ENCODE peak calls at places on chromosomes 16 and 17, in four cellular contexts. One of them, this sample, is unnamed.
A peak's percentile ranks its signal among the peaks of the same experiment; 100 is the strongest.

GRCh38 chr17:59815965-59816364 is 76.8 kb downstream of the TUBD1 start:
- DNase-seq in nephron progenitor cell: no peak
- DNase-seq in mammary epithelial cell: no peak
- DNase-seq in astrocyte of the spinal cord: no peak
- DNase-seq in this sample: no peak

GRCh38 chr16:88894681-88895300 is 28.3 kb upstream of the PABPN1L start:
- DNase-seq in nephron progenitor cell: no peak
- DNase-seq in mammary epithelial cell: no peak
- DNase-seq in astrocyte of the spinal cord: no peak
- DNase-seq in this sample: no peak

GRCh38 chr16:76280421-76280820 is 3.2 kb downstream of the CNTNAP4 start:
- DNase-seq in nephron progenitor cell: no peak
- DNase-seq in mammary epithelial cell: no peak
- DNase-seq in astrocyte of the spinal cord: no peak
- DNase-seq in this sample: no peak

GRCh38 chr17:17018612-17019429 is 23.4 kb upstream of the MPRIP start:
- DNase-seq in nephron progenitor cell: no peak
- DNase-seq in mammary epithelial cell: no peak
- DNase-seq in astrocyte of the spinal cord: no peak
- DNase-seq in this sample: no peak

GRCh38 chr17:40953876-40954275 is 12.9 kb downstream of the KRT39 start:
- DNase-seq in nephron progenitor cell: no peak
- DNase-seq in mammary epithelial cell: peak; percentile 100
- DNase-seq in astrocyte of the spinal cord: peak; percentile 76
- DNase-seq in this sample: peak; percentile 75

GRCh38 chr16:49537924-49538455 is 164.4 kb downstream of the C16orf78 start:
- DNase-seq in nephron progenitor cell: no peak
- DNase-seq in mammary epithelial cell: no peak
- DNase-seq in astrocyte of the spinal cord: no peak
- DNase-seq in this sample: no peak

GRCh38 chr16:76446251-76446650 is 169.1 kb downstream of the CNTNAP4 start:
- DNase-seq in nephron progenitor cell: no peak
- DNase-seq in mammary epithelial cell: no peak
- DNase-seq in astrocyte of the spinal cord: no peak
- DNase-seq in this sample: no peak

GRCh38 chr16:70418274-70418992 is 20.5 kb downstream of the ST3GAL2 start:
- DNase-seq in nephron progenitor cell: no peak
- DNase-seq in mammary epithelial cell: no peak
- DNase-seq in astrocyte of the spinal cord: no peak
- DNase-seq in this sample: no peak

GRCh38 chr17:78839762-78840529 is 668 bp downstream of the USP36 start:
- DNase-seq in nephron progenitor cell: no peak
- DNase-seq in mammary epithelial cell: peak; percentile 37
- DNase-seq in astrocyte of the spinal cord: peak; percentile 44
- DNase-seq in this sample: peak; percentile 27

GRCh38 chr17:45825792-45826191 is 18.9 kb upstream of the SPPL2C start:
- DNase-seq in nephron progenitor cell: no peak
- DNase-seq in mammary epithelial cell: no peak
- DNase-seq in astrocyte of the spinal cord: no peak
- DNase-seq in this sample: no peak

GRCh38 chr17:42618442-42619150 is 9.1 kb downstream of the TUBG1 start:
- DNase-seq in nephron progenitor cell: peak; percentile 19
- DNase-seq in mammary epithelial cell: peak; percentile 73
- DNase-seq in astrocyte of the spinal cord: peak; percentile 22
- DNase-seq in this sample: peak; percentile 21

GRCh38 chr17:16052486-16052885 is 52.9 kb downstream of the TTC19 start:
- DNase-seq in nephron progenitor cell: no peak
- DNase-seq in mammary epithelial cell: no peak
- DNase-seq in astrocyte of the spinal cord: no peak
- DNase-seq in this sample: peak; percentile 37

GRCh38 chr17:50632637-50633036 is 2.0 kb upstream of the ABCC3 start:
- DNase-seq in nephron progenitor cell: no peak
- DNase-seq in mammary epithelial cell: no peak
- DNase-seq in astrocyte of the spinal cord: no peak
- DNase-seq in this sample: no peak

GRCh38 chr17:76716146-76716833 is 5.5 kb upstream of the MXRA7 start:
- DNase-seq in nephron progenitor cell: no peak
- DNase-seq in mammary epithelial cell: peak; percentile 94
- DNase-seq in astrocyte of the spinal cord: peak; percentile 98
- DNase-seq in this sample: peak; percentile 99

GRCh38 chr17:34822007-34822737 is 139.1 kb downstream of the CCT6B start:
- DNase-seq in nephron progenitor cell: no peak
- DNase-seq in mammary epithelial cell: no peak
- DNase-seq in astrocyte of the spinal cord: no peak
- DNase-seq in this sample: no peak

GRCh38 chr17:17073627-17074521 is 31.6 kb downstream of the MPRIP start:
- DNase-seq in nephron progenitor cell: no peak
- DNase-seq in mammary epithelial cell: no peak
- DNase-seq in astrocyte of the spinal cord: peak; percentile 22
- DNase-seq in this sample: no peak

GRCh38 chr17:42702446-42702845 is 20.1 kb downstream of the CNTNAP1 start:
- DNase-seq in nephron progenitor cell: no peak
- DNase-seq in mammary epithelial cell: no peak
- DNase-seq in astrocyte of the spinal cord: no peak
- DNase-seq in this sample: no peak

GRCh38 chr17:44071198-44071520 is 624 bp downstream of the G6PC3 start:
- DNase-seq in nephron progenitor cell: no peak
- DNase-seq in mammary epithelial cell: no peak
- DNase-seq in astrocyte of the spinal cord: no peak
- DNase-seq in this sample: no peak

GRCh38 chr16:74677868-74678267 is 11.2 kb upstream of the RFWD3 start:
- DNase-seq in nephron progenitor cell: no peak
- DNase-seq in mammary epithelial cell: no peak
- DNase-seq in astrocyte of the spinal cord: no peak
- DNase-seq in this sample: no peak

GRCh38 chr16:84841787-84842300 is 22.1 kb downstream of the CRISPLD2 start:
- DNase-seq in nephron progenitor cell: no peak
- DNase-seq in mammary epithelial cell: peak; percentile 62
- DNase-seq in astrocyte of the spinal cord: no peak
- DNase-seq in this sample: no peak

GRCh38 chr17:82374626-82375331 is 3.2 kb downstream of the UTS2R start:
- DNase-seq in nephron progenitor cell: no peak
- DNase-seq in mammary epithelial cell: no peak
- DNase-seq in astrocyte of the spinal cord: no peak
- DNase-seq in this sample: no peak

GRCh38 chr17:28482551-28483199 is 9.2 kb downstream of the SLC13A2 start:
- DNase-seq in nephron progenitor cell: no peak
- DNase-seq in mammary epithelial cell: no peak
- DNase-seq in astrocyte of the spinal cord: no peak
- DNase-seq in this sample: no peak

GRCh38 chr16:351804-352520 is 561 bp downstream of the AXIN1 start:
- DNase-seq in nephron progenitor cell: peak; percentile 54
- DNase-seq in mammary epithelial cell: no peak
- DNase-seq in astrocyte of the spinal cord: no peak
- DNase-seq in this sample: no peak

GRCh38 chr17:2157081-2157480 is 102.2 kb downstream of the HIC1 start:
- DNase-seq in nephron progenitor cell: no peak
- DNase-seq in mammary epithelial cell: no peak
- DNase-seq in astrocyte of the spinal cord: peak; percentile 81
- DNase-seq in this sample: peak; percentile 49

GRCh38 chr17:56785396-56785795 is 48.3 kb downstream of the C17orf67 start:
- DNase-seq in nephron progenitor cell: no peak
- DNase-seq in mammary epithelial cell: peak; percentile 88
- DNase-seq in astrocyte of the spinal cord: peak; percentile 8
- DNase-seq in this sample: peak; percentile 8

GRCh38 chr17:82567286-82567685 is 47.8 kb downstream of the FOXK2 start:
- DNase-seq in nephron progenitor cell: no peak
- DNase-seq in mammary epithelial cell: no peak
- DNase-seq in astrocyte of the spinal cord: no peak
- DNase-seq in this sample: no peak

GRCh38 chr17:3984719-3985444 is 20.6 kb upstream of the ATP2A3 start:
- DNase-seq in nephron progenitor cell: no peak
- DNase-seq in mammary epithelial cell: peak; percentile 18
- DNase-seq in astrocyte of the spinal cord: no peak
- DNase-seq in this sample: no peak

DNA sequence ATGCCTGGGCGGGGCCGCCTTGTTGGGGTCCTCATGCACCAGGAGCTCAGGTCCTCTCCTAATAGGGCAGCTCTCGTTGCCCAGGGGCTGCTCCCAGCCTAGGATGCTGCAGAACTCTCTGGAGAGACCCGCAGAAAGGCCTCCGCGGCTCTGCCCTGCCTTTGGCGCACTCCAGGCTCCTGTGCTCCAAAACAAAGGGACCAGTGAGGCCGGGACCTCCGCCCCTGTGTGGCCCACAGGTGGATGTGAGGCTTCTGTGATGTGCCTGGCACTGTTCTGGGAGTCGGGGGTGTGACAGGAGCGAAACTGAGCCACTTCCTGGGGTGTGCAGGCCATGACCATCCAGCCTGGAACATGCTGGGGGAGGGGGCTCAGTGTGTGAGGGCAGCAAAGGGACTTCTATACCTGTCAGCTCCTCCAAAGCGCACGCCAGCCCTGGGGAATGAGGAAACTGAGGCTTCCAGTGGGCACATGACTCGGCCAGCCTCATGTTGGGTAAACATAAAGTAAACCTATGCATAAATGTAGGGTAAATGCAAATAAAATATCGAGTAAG is 153.2 kb downstream of the IRF8 start:
- DNase-seq in nephron progenitor cell: no peak
- DNase-seq in mammary epithelial cell: no peak
- DNase-seq in astrocyte of the spinal cord: no peak
- DNase-seq in this sample: no peak
- TF ChIP-seq CTCF in nephron progenitor cell: no peak
- TF ChIP-seq CTCF in mammary epithelial cell: no peak
- TF ChIP-seq CTCF in astrocyte of the spinal cord: no peak
- TF ChIP-seq CTCF in this sample: no peak

GRCh38 chr17:75265614-75266314 is 4.1 kb downstream of the MRPS7 start:
- DNase-seq in nephron progenitor cell: no peak
- DNase-seq in mammary epithelial cell: no peak
- DNase-seq in astrocyte of the spinal cord: no peak
- DNase-seq in this sample: no peak

GRCh38 chr17:75266315-75267145 is 4.5 kb downstream of the MIF4GD start:
- DNase-seq in nephron progenitor cell: no peak
- DNase-seq in mammary epithelial cell: no peak
- DNase-seq in astrocyte of the spinal cord: no peak
- DNase-seq in this sample: no peak

GRCh38 chr17:75267146-75267402 is 4.0 kb downstream of the MIF4GD start:
- DNase-seq in nephron progenitor cell: no peak
- DNase-seq in mammary epithelial cell: no peak
- DNase-seq in astrocyte of the spinal cord: no peak
- DNase-seq in this sample: no peak

GRCh38 chr17:75268931-75269330 is 2.1 kb downstream of the MIF4GD start:
- DNase-seq in nephron progenitor cell: no peak
- DNase-seq in mammary epithelial cell: no peak
- DNase-seq in astrocyte of the spinal cord: no peak
- DNase-seq in this sample: no peak

DNA sequence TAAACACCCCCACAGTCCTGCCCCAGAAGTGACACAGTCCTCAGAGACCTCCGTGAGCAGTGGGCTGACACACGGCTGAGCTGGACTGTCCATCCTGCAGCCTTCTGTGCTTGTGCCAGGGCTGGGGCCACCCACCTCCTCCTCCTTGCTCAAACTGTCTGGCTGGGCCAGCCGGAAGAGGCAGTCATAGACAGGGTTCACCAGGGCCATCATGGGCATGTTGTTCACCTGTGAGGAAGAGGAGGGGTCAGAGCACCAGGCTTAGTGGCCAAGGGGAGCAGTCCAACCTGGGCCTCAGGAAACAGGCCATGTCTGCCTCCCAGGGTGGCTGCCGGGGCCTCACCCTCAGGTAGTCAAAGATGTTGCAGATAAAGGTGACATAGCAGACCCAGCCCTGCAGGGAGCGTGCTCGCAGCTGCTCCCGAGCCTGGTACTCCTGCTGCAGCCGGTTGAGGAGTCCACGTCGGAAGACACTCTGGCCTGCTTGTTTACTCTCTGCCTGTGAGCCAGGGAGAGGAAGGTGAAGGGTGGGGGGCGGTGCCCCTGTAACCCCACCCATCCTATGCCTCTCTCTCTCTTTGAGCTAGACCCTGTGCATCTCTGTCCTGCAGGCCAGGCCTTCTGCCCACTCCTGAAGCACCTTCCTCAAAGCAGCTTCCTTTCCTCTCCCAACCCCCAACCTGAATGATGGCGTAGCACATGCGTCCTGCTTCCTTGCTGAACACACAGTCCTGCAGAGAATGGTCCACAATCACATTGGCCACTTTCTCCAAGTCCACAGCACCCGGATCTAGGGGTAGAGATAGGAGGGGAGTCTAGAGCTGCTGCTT is 3.4 kb downstream of the MIF4GD start:
- DNase-seq in nephron progenitor cell: peak; percentile 32
- DNase-seq in mammary epithelial cell: no peak
- DNase-seq in astrocyte of the spinal cord: no peak
- DNase-seq in this sample: no peak
- TF ChIP-seq CTCF in nephron progenitor cell: peak; percentile 23
- TF ChIP-seq CTCF in mammary epithelial cell: no peak
- TF ChIP-seq CTCF in astrocyte of the spinal cord: no peak
- TF ChIP-seq CTCF in this sample: peak; percentile 21

GRCh38 chr17:64145460-64145750 is 15.5 kb upstream of the ERN1 start:
- DNase-seq in nephron progenitor cell: no peak
- DNase-seq in mammary epithelial cell: no peak
- DNase-seq in astrocyte of the spinal cord: no peak
- DNase-seq in this sample: no peak
- TF ChIP-seq CTCF in nephron progenitor cell: no peak
- TF ChIP-seq CTCF in mammary epithelial cell: peak; percentile 12
- TF ChIP-seq CTCF in astrocyte of the spinal cord: peak; percentile 9
- TF ChIP-seq CTCF in this sample: no peak

GRCh38 chr17:14886200-14886739 is 378.9 kb downstream of the PMP22 start:
- DNase-seq in nephron progenitor cell: no peak
- DNase-seq in mammary epithelial cell: peak; percentile 44
- DNase-seq in astrocyte of the spinal cord: peak; percentile 1
- DNase-seq in this sample: peak; percentile 52
- TF ChIP-seq CTCF in nephron progenitor cell: no peak
- TF ChIP-seq CTCF in mammary epithelial cell: peak; percentile 45
- TF ChIP-seq CTCF in astrocyte of the spinal cord: peak; percentile 25
- TF ChIP-seq CTCF in this sample: peak; percentile 74

GRCh38 chr16:29809031-29809747 is 2.8 kb upstream of the PRRT2 start:
- DNase-seq in nephron progenitor cell: no peak
- DNase-seq in mammary epithelial cell: no peak
- DNase-seq in astrocyte of the spinal cord: no peak
- DNase-seq in this sample: no peak
- TF ChIP-seq CTCF in nephron progenitor cell: no peak
- TF ChIP-seq CTCF in mammary epithelial cell: no peak
- TF ChIP-seq CTCF in astrocyte of the spinal cord: no peak
- TF ChIP-seq CTCF in this sample: no peak

This sample was measured in HFFc6.